ENCODE peak calls at places on chromosomes 1 and 21, in ten cellular contexts. W, L, P, Q, X, K, E, N, S and U are unnamed samples.

GRCh38 chr1:154182342-154183044 is 9.4 kb downstream of the TPM3 start:
- DNase-seq in N (peak), E (peak), L (peak), S (peak), P (peak), Q (peak), X (peak), K (peak), W (peak), U (peak)

GRCh38 chr1:184637664-184638063 is 117.0 kb downstream of the EDEM3 start:
- DNase-seq in P (no peak), Q (no peak), K (no peak), X (no peak), E (no peak), L (no peak), W (no peak), S (no peak), N (no peak), U (no peak)

GRCh38 chr1:32521165-32521564 is 18.1 kb upstream of the ZBTB8A start:
- DNase-seq in K (no peak), P (no peak), W (no peak), X (no peak), N (no peak), L (peak), S (no peak), E (no peak), Q (no peak), U (no peak)

GRCh38 chr1:182299728-182300581 is 91.6 kb downstream of the GLUL start:
- DNase-seq in W (no peak), X (peak), Q (no peak), L (peak), S (peak), K (peak), P (peak), N (peak), E (peak), U (no peak)

GRCh38 chr1:248924696-248925532 is 18.9 kb downstream of the PGBD2 start:
- DNase-seq in Q (peak), L (peak), S (peak), K (peak), N (no peak), W (peak), X (peak), P (no peak), E (peak), U (no peak)

GRCh38 chr1:154819628-154820590 is 50.2 kb downstream of the KCNN3 start:
- DNase-seq in Q (peak), P (no peak), L (peak), N (no peak), X (peak), S (peak), E (no peak), W (peak), K (peak), U (no peak)

GRCh38 chr21:41956926-41957729 is 3.3 kb upstream of the C2CD2 start:
- DNase-seq in P (no peak), W (no peak), E (no peak), L (no peak), X (peak), K (no peak), S (peak), N (no peak), Q (no peak), U (no peak)

GRCh38 chr1:15418811-15419515 is 9.3 kb downstream of the EFHD2 start:
- DNase-seq in W (no peak), K (peak), P (no peak), E (no peak), S (no peak), L (no peak), X (no peak), Q (no peak), N (no peak), U (no peak)

GRCh38 chr1:221611930-221612777 is 129.7 kb downstream of the DUSP10 start:
- DNase-seq in N (peak), L (no peak), S (peak), X (peak), Q (no peak), E (peak), K (peak), P (no peak), W (no peak), U (no peak)

GRCh38 chr1:84271452-84272273 is 29.8 kb upstream of the SAMD13 start:
- DNase-seq in E (no peak), N (no peak), Q (peak), W (no peak), P (no peak), L (peak), K (no peak), S (no peak), X (peak), U (no peak)

GRCh38 chr1:27430903-27431653 is 38.7 kb downstream of the GPR3 start:
- DNase-seq in K (no peak), S (no peak), N (no peak), L (no peak), E (no peak), W (peak), X (peak), Q (peak), P (no peak), U (no peak)

GRCh38 chr1:197981546-197981945 is 64.4 kb downstream of the LHX9 start:
- DNase-seq in E (no peak), Q (no peak), L (no peak), S (no peak), W (no peak), K (no peak), N (no peak), X (no peak), P (no peak), U (no peak)

GRCh38 chr1:19872190-19872589 is 10.0 kb upstream of the OTUD3 start:
- DNase-seq in X (peak), K (peak), L (no peak), P (no peak), S (no peak), W (no peak), E (no peak), N (no peak), Q (no peak), U (no peak)

GRCh38 chr1:117177376-117177775 is 33.4 kb downstream of the VTCN1 start:
- DNase-seq in X (no peak), P (no peak), W (no peak), S (no peak), N (no peak), Q (no peak), E (no peak), K (no peak), L (no peak), U (no peak)

GRCh38 chr1:67522793-67523192 is 92.6 kb upstream of the SERBP1 start:
- DNase-seq in K (no peak), S (no peak), Q (no peak), P (no peak), X (no peak), L (no peak), N (no peak), E (no peak), W (no peak), U (no peak)

GRCh38 chr21:46425566-46425965 is 33.1 kb upstream of the DIP2A start:
- DNase-seq in N (no peak), X (no peak), K (no peak), W (peak), E (no peak), S (no peak), P (no peak), L (no peak), Q (peak), U (no peak)

GRCh38 chr1:66132324-66132723 is 339.6 kb downstream of the PDE4B start:
- DNase-seq in W (no peak), N (no peak), P (no peak), Q (no peak), X (peak), E (no peak), L (no peak), K (no peak), S (no peak), U (no peak)

GRCh38 chr1:209805341-209805781 is 581 bp downstream of the IRF6 start:
- DNase-seq in L (peak), N (no peak), Q (no peak), S (peak), X (no peak), K (peak), W (no peak), P (no peak), E (no peak), U (no peak)

GRCh38 chr21:31727181-31727580 is 4.7 kb downstream of the SCAF4 start:
- DNase-seq in W (no peak), L (no peak), N (no peak), E (no peak), K (no peak), Q (no peak), P (no peak), X (no peak), S (no peak), U (no peak)

GRCh38 chr1:44842763-44843655 is at the start of gene PTCH2:
- DNase-seq in W (peak), P (peak), N (peak), K (peak), E (peak), S (peak), Q (peak), L (peak), X (peak), U (no peak)

GRCh38 chr1:203692565-203693470 is 66.2 kb downstream of the ATP2B4 start:
- DNase-seq in K (peak), N (peak), E (no peak), X (peak), W (no peak), P (peak), S (no peak), L (no peak), Q (no peak), U (peak)

GRCh38 chr1:204188959-204189639 is 7.2 kb downstream of the KISS1 start:
- DNase-seq in W (no peak), X (no peak), E (peak), L (no peak), S (no peak), N (no peak), P (no peak), K (no peak), Q (no peak), U (no peak)

GRCh38 chr1:58649555-58649954 is 50.3 kb downstream of the MYSM1 start:
- DNase-seq in W (peak), X (no peak), K (peak), L (no peak), P (no peak), E (no peak), Q (peak), S (no peak), N (no peak), U (no peak)

GRCh38 chr1:192654607-192655389 is 18.9 kb downstream of the RGS13 start:
- DNase-seq in K (no peak), S (no peak), E (no peak), L (no peak), P (no peak), N (no peak), Q (no peak), X (peak), W (no peak), U (no peak)

GRCh38 chr1:24888061-24888970 is 41.8 kb downstream of the RUNX3 start:
- DNase-seq in L (no peak), X (no peak), K (no peak), N (no peak), P (no peak), E (no peak), Q (no peak), S (no peak), W (no peak), U (peak)

GRCh38 chr1:156571959-156572662 is at the start of gene IQGAP3:
- DNase-seq in Q (peak), N (peak), S (peak), L (peak), P (peak), E (peak), K (peak), X (peak), W (peak), U (peak)

GRCh38 chr1:152107984-152108898 is 7.0 kb downstream of the TCHH start:
- DNase-seq in K (peak), W (no peak), Q (no peak), X (peak), S (peak), P (peak), L (peak), E (no peak), N (peak), U (peak)

DNA sequence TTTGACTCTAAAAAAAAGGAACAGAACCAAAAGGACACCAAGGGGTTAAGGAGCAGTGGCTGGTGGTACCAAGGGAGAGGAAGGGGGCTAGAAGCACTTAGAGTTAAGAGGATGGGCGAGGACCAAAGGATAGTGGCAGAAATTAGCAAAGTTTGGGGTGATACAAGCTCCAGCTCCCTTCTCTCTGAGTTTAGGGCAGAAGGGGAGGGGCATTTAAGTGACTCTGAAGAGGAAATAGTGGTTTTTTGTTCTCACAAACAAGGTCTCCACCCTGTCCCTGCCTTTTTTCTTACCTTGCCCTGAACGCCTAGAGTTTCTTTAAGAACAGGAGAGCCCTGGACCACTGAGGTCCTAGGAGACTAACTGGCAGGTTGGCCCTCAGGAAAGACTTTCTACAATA is 3.3 kb downstream of the CDC42SE1 start:
- DNase-seq in W (peak), N (no peak), P (no peak), E (no peak), X (peak), L (no peak), Q (peak), K (no peak), S (no peak), U (no peak)
- H3K27ac ChIP-seq in W (peak), N (peak), P (peak), E (no peak), X (peak), L (peak), Q (peak), K (peak), S (no peak), U (peak)

GRCh38 chr1:88647749-88648415 is 36.2 kb upstream of the PKN2 start:
- DNase-seq in S (no peak), W (no peak), E (no peak), N (no peak), L (peak), K (no peak), P (no peak), Q (no peak), X (no peak), U (no peak)
- H3K4me3 ChIP-seq in S (peak), W (no peak), E (no peak), N (no peak), L (no peak), K (no peak), P (no peak), Q (no peak), X (no peak), U (no peak)

GRCh38 chr1:212261361-212261929 is 23.8 kb upstream of the PPP2R5A start:
- DNase-seq in L (peak), S (peak), N (no peak), W (no peak), Q (no peak), E (no peak), P (no peak), X (no peak), K (no peak), U (no peak)

GRCh38 chr1:212257157-212257556 is 28.1 kb upstream of the PPP2R5A start:
- DNase-seq in N (no peak), S (no peak), P (no peak), E (no peak), X (no peak), K (no peak), W (no peak), L (no peak), Q (no peak), U (no peak)

GRCh38 chr1:212260557-212261342 is 24.5 kb upstream of the PPP2R5A start:
- DNase-seq in K (no peak), Q (no peak), X (peak), S (no peak), P (no peak), W (no peak), E (no peak), N (no peak), L (no peak), U (no peak)

GRCh38 chr1:212256404-212256803 is 28.8 kb upstream of the PPP2R5A start:
- DNase-seq in S (no peak), N (no peak), P (no peak), X (no peak), L (no peak), Q (peak), E (no peak), W (peak), K (no peak), U (no peak)

DNA sequence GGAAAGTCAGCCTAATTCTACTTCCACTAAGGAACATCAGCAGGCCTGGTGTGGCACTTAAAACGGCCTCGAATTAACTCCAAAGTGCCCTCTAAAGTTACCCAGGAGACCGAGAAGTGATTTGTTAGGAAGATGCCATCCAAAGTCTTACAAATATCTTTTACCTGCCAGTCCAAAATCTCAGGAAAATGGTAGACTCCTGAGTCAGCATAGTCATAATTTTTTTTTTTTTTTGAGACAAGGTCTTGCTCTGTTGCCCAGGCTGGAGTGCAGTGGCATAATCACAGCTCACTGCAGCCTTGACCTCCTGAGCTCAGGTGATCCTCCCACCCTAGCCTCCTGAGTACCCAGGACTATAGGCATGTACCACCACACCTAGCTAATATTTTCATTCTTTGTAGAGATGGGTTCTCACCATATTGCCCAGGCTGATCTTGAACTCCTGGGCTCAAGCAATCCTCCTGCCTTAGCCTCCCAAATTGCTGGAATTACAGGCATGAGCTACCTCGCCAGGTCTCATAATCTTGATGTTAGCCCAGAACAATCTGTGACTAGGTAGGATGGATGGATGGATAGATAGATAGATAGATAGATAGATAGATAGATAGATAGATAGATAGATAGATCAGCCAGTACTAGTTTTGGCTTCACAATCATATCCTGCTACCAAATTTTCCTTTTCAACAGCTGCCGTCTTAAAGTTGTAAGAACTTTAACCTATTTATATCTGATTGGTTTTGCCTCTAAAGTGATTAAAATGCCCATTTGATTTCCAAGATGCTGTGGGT is 25.3 kb upstream of the PPP2R5A start:
- DNase-seq in N (no peak), E (no peak), Q (no peak), W (no peak), P (no peak), K (no peak), X (no peak), L (no peak), S (no peak), U (no peak)
- H3K27ac ChIP-seq in N (no peak), E (no peak), Q (no peak), W (no peak), P (no peak), K (peak), X (no peak), L (no peak), S (no peak), U (no peak)

DNA sequence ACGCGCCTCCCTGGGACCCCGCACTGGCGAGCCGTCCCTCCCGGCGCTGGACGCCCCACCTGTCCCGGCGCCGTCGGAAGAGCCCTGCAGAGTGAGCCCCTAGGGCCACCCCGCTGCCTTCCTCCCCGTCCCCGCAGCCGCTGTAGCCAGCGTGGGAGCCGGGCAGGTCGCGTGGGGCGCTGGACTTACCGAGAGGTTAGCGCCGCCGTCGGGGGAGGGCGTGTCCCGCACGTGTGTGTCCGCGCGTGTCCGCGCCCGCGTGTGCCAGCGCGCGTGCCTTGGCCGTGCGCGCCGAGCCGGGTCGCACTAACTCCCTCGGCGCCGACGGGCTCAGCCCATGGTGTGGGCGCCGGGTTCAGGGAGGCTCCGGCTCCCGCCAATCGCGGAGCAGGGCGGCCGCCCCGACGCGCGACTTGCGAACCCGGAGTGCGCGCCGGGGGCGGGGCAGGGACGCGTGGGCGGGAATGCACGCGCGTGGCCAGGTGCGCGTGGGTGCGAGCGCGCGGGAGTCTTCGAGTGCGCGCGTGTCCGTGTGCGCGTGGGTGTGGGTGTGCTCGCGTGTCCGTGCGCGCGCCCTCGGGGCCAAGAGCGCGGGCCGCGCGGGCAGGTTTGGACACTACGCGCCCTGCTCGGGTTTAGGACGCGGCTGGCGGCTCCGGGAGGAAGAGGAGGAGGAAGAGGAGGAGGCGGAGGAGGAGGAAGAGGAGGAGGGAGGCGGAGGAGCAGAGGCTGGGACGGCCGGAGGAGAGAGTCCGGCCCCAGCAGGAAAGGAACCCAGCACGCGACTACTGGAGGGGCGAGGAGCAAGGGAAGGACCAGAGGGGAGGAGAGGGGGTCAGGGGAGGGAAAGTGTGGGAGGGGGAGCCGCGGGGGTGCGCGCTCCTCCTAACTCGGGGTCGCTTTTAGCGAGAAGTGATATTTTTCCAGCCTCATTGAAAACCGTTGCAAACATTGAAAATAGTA is 145.1 kb upstream of the ETS2 start:
- DNase-seq in S (peak), W (no peak), L (peak), E (no peak), N (peak), P (peak), Q (no peak), K (no peak), X (peak), U (no peak)
- H3K4me3 ChIP-seq in S (peak), W (no peak), L (peak), E (peak), N (peak), P (peak), Q (no peak), K (no peak), X (peak), U (peak)

DNA sequence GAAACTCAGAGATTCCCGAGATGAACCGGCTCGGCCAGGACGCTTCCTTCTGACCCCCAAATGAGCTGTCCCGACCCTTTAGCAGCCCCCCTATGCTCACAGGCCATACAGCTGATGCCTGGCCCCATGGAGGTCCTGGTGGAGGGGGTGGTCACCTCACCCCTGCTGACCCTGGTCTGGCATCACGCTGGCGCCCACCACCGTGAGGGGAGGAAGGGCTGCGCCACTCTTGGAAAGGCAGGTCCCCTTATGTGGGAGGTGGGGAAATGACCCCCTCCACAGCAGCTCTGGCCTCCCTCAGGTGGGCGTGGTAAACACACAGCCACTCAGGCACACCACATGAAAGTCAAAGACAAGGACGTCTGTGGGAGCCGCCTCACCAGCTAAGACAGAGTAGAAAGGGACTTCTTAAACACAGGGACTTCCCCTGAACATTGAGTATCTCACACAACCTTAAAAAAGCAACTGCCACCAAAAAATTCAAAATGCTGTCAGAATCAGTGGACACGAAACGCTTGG is 7.0 kb downstream of the GPR157 start:
- DNase-seq in E (no peak), L (no peak), N (no peak), X (no peak), K (no peak), P (peak), W (peak), S (no peak), Q (peak), U (no peak)
- H3K27ac ChIP-seq in E (no peak), L (no peak), N (peak), X (no peak), K (no peak), P (no peak), W (no peak), S (no peak), Q (no peak), U (no peak)